ENCODE peak calls at places on chromosomes 2 and 18, in seven cellular contexts. N is GM23338, M is NCI-H69, U is WERI-Rb-1, G is NCI-H1417, O is activated T-cell treated with anti-CD3 and anti-CD28 coated beads for 1 hour, T is choroid plexus epithelial cell. Z is an unnamed sample.

GRCh38 chr2:207258191-207258991 is 92.6 kb upstream of the KLF7 start:
- DNase-seq in N (no peak), M (peak), U (peak), G (peak), O (no peak), T (peak), Z (peak)

GRCh38 chr2:24015562-24016375 is 5.9 kb downstream of the MFSD2B start:
- DNase-seq in N (peak), M (no peak), U (no peak), G (no peak), O (no peak), T (peak), Z (peak)

GRCh38 chr18:34990571-34990970 is 50.6 kb upstream of the MAPRE2 start:
- DNase-seq in N (no peak), M (no peak), U (no peak), G (no peak), O (no peak), T (no peak), Z (peak)

GRCh38 chr2:10327896-10328666 is 25.4 kb downstream of the HPCAL1 start:
- DNase-seq in N (no peak), M (peak), U (peak), G (no peak), O (no peak), T (no peak), Z (no peak)

GRCh38 chr2:181356526-181356925 is 100.7 kb upstream of the ITGA4 start:
- DNase-seq in N (no peak), M (no peak), U (no peak), G (no peak), O (no peak), T (peak), Z (no peak)

GRCh38 chr2:201411421-201411820 is 39.8 kb downstream of the TRAK2 start:
- DNase-seq in N (no peak), M (no peak), U (no peak), G (no peak), O (no peak), T (peak), Z (no peak)

GRCh38 chr18:67730884-67731283 is 214.4 kb upstream of the DSEL start:
- DNase-seq in N (no peak), M (no peak), U (no peak), G (no peak), O (no peak), T (peak), Z (peak)

GRCh38 chr2:48120759-48121242 is 214.5 kb upstream of the FBXO11 start:
- DNase-seq in N (no peak), M (no peak), U (no peak), G (no peak), O (no peak), T (peak), Z (no peak)

GRCh38 chr2:215498411-215498810 is 62.5 kb upstream of the FN1 start:
- DNase-seq in N (no peak), M (peak), U (no peak), G (no peak), O (no peak), T (peak), Z (peak)

GRCh38 chr2:216827073-216827725 is 32.7 kb downstream of the TNP1 start:
- DNase-seq in N (no peak), M (no peak), U (no peak), G (no peak), O (no peak), T (no peak), Z (peak)

GRCh38 chr2:199160081-199160480 is 297.7 kb downstream of the SATB2 start:
- DNase-seq in N (no peak), M (no peak), U (no peak), G (no peak), O (no peak), T (no peak), Z (no peak)

GRCh38 chr2:195199864-195200263 is 457.2 kb upstream of the SLC39A10 start:
- DNase-seq in N (no peak), M (no peak), U (no peak), G (no peak), O (no peak), T (no peak), Z (no peak)

GRCh38 chr2:105176429-105176828 is 65.1 kb upstream of the GPR45 start:
- DNase-seq in N (no peak), M (peak), U (no peak), G (peak), O (no peak), T (no peak), Z (no peak)

GRCh38 chr2:226168496-226169160 is 631.0 kb downstream of the IRS1 start:
- DNase-seq in N (no peak), M (no peak), U (no peak), G (no peak), O (no peak), T (no peak), Z (no peak)

GRCh38 chr18:57027190-57027708 is 119.6 kb upstream of the BOD1L2 start:
- DNase-seq in N (no peak), M (no peak), U (no peak), G (no peak), O (no peak), T (no peak), Z (no peak)

GRCh38 chr2:60306231-60306861 is 247.1 kb downstream of the BCL11A start:
- DNase-seq in N (no peak), M (peak), U (no peak), G (no peak), O (no peak), T (peak), Z (peak)

GRCh38 chr2:64467463-64467843 is 13.5 kb downstream of the LGALSL start:
- DNase-seq in N (no peak), M (no peak), U (no peak), G (no peak), O (no peak), T (no peak), Z (no peak)

GRCh38 chr2:209984291-209984690 is 18.1 kb upstream of the RPE start:
- DNase-seq in N (no peak), M (no peak), U (no peak), G (no peak), O (no peak), T (no peak), Z (no peak)

GRCh38 chr2:71611247-71611646 is 157.9 kb downstream of the DYSF start:
- DNase-seq in N (no peak), M (no peak), U (peak), G (no peak), O (no peak), T (no peak), Z (no peak)

GRCh38 chr2:121036226-121036692 is 248.7 kb downstream of the TFCP2L1 start:
- DNase-seq in N (no peak), M (peak), U (no peak), G (peak), O (no peak), T (no peak), Z (no peak)

GRCh38 chr18:12254137-12254819 is at the start of gene CIDEA:
- DNase-seq in N (peak), M (peak), U (no peak), G (no peak), O (no peak), T (no peak), Z (peak)

GRCh38 chr2:71555798-71556454 is 102.6 kb downstream of the DYSF start:
- DNase-seq in N (no peak), M (no peak), U (no peak), G (no peak), O (no peak), T (no peak), Z (no peak)

GRCh38 chr2:237072067-237072931 is 13.4 kb upstream of the COPS8 start:
- DNase-seq in N (peak), M (peak), U (peak), G (peak), O (peak), T (peak), Z (peak)

GRCh38 chr2:232232915-232233314 is 145.6 kb upstream of the ALPP start:
- DNase-seq in N (no peak), M (no peak), U (no peak), G (no peak), O (no peak), T (no peak), Z (no peak)

GRCh38 chr2:192002418-192002817 is 155.5 kb upstream of the CAVIN2 start:
- DNase-seq in N (no peak), M (peak), U (no peak), G (no peak), O (no peak), T (no peak), Z (no peak)

Z was measured in astrocyte of the hippocampus.